ENCODE peak calls at places on chromosome 2, in six cellular contexts. A, F, V, L, E and P are unnamed samples.

GRCh38 chr2:135797497-135798274 is 39.3 kb downstream of the LCT start:
- DNase-seq in L (peak), E (peak), F (peak), A (peak), V (peak), P (peak)

GRCh38 chr2:32611366-32611765 is 16.5 kb upstream of the TTC27 start:
- DNase-seq in V (peak), F (no peak), A (peak), L (no peak), E (no peak), P (no peak)

GRCh38 chr2:65392609-65393008 is 39.8 kb downstream of the SPRED2 start:
- DNase-seq in A (no peak), F (no peak), V (no peak), L (no peak), E (no peak), P (no peak)

GRCh38 chr2:26580751-26581150 is 60.4 kb downstream of the CIB4 start:
- DNase-seq in A (no peak), E (no peak), F (no peak), V (no peak), L (peak), P (no peak)

GRCh38 chr2:54673501-54673998 is 49.9 kb upstream of the EML6 start:
- DNase-seq in E (no peak), F (no peak), L (no peak), A (no peak), V (no peak), P (no peak)

GRCh38 chr2:236553522-236553921 is 16.1 kb upstream of the ACKR3 start:
- DNase-seq in L (no peak), F (no peak), E (no peak), V (no peak), A (no peak), P (no peak)

GRCh38 chr2:63614448-63614968 is 25.7 kb downstream of the MDH1 start:
- DNase-seq in F (peak), L (no peak), A (peak), V (no peak), E (no peak), P (no peak)

GRCh38 chr2:124333789-124334188 is 308.7 kb downstream of the CNTNAP5 start:
- DNase-seq in A (no peak), F (no peak), V (no peak), E (no peak), L (no peak), P (no peak)

GRCh38 chr2:174169372-174169771 is 79.0 kb downstream of the OLA1 start:
- DNase-seq in A (no peak), V (no peak), L (no peak), F (no peak), E (no peak), P (no peak)

GRCh38 chr2:147649963-147650362 is 194.9 kb upstream of the ACVR2A start:
- DNase-seq in L (no peak), V (no peak), E (no peak), F (no peak), A (no peak), P (no peak)

GRCh38 chr2:85528355-85528754 is 10.6 kb upstream of the MAT2A start:
- DNase-seq in A (no peak), F (no peak), V (no peak), L (no peak), E (no peak), P (no peak)

GRCh38 chr2:45494275-45494977 is 116.6 kb downstream of the SRBD1 start:
- DNase-seq in E (peak), A (peak), L (peak), V (peak), F (peak), P (peak)

GRCh38 chr2:45498661-45499550 is 112.2 kb downstream of the SRBD1 start:
- DNase-seq in A (no peak), E (no peak), L (no peak), F (no peak), V (no peak), P (no peak)

GRCh38 chr2:45494978-45495293 is 116.1 kb downstream of the SRBD1 start:
- DNase-seq in V (no peak), A (no peak), E (no peak), F (no peak), L (no peak), P (no peak)

GRCh38 chr2:45497355-45497754 is 113.7 kb downstream of the SRBD1 start:
- DNase-seq in A (no peak), E (peak), F (no peak), L (no peak), V (no peak), P (no peak)

GRCh38 chr2:45496869-45497268 is 114.2 kb downstream of the SRBD1 start:
- DNase-seq in L (no peak), A (no peak), F (no peak), E (no peak), V (no peak), P (no peak)
- TF ChIP-seq SIN3A in L (no peak), A (no peak), F (no peak), E (no peak), V (no peak), P (no peak)

DNA sequence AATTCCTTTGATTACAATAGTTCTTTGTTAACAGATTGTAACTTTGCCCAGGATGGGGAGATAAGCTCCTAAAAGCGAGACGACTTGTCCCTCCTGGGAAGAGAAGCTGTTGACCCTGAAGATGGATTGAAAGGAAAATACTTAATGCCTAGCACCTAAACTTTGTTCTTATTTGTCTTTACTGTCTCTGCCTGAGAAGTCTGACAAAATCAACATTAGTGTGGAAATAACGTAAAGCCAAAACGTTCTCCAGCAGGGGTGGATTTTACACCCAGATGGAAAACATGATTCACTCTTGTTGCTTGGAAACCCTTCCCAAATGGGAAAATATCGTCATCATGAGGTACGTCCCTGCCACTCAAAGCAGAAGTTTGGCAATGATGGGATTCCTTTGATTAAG is 450.1 kb downstream of the SLC4A3 start:
- DNase-seq in L (no peak), A (no peak), F (no peak), V (no peak), E (no peak), P (no peak)
- TF ChIP-seq REST in L (no peak), A (no peak), F (no peak), V (no peak), E (no peak), P (no peak)

DNA sequence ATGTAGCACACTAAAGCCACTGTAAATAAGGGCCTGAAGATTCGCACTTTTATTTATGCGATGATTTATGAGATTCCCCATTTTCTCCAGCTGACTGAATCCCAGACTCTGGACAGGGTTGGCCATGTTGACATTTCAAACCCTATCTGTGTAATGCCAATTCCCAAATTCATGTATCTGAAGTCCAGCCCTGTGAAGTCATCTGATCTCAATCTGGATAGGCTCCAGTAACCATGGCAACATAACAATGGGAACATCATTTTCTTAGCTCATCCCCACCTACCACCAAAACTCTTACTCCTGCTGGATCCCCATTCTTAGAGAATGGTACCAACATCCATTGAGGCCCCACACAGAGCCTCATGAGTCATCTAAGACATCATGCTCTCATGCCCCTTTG is 59.0 kb upstream of the TEX51 start:
- DNase-seq in V (no peak), F (no peak), A (no peak), E (no peak), L (peak), P (no peak)
- TF ChIP-seq SIN3A in V (no peak), F (no peak), A (no peak), E (no peak), L (no peak), P (no peak)

GRCh38 chr2:217249490-217250451 is 389.9 kb upstream of the TNP1 start:
- DNase-seq in L (no peak), E (no peak), F (no peak), V (no peak), A (no peak), P (no peak)
- TF ChIP-seq REST in L (no peak), E (no peak), F (no peak), V (no peak), A (no peak), P (no peak)

DNA sequence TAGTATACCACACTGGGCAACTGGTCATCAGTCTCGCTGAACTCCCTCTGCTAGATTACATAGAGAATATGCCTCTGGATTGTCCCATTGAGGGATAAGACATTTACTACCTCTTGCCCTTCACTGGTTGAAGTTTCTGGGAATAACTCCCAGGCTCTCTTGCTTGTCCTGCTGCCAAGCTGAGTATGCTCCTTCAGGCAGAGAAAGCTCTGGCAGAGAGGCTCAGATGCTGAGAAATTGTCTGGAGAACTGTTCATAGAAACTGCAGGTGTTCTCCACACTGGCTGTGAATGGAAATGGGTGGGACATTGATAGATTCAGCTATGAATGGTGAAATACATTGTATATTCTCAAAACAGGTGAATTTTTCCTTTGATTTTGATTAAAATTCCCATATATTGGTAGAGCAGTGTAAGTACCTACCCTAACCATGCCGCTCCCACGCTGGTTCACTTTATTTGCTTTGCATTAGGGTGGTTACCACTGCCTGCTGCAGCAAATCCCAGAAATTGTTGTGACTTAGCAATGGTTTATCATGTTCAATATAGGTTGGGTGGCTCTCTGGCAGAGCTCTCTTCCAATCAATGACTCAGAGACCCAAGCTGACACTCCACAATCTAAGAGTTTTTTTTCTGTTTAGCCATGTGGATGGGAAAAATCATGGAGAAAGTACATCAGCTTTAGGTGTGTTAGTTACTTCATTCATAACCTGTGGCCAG is 36.7 kb downstream of the FAM117B start:
- DNase-seq in L (no peak), V (no peak), F (no peak), A (no peak), E (no peak), P (no peak)
- TF ChIP-seq SIN3A in L (no peak), V (no peak), F (no peak), A (no peak), E (no peak), P (no peak)

DNA sequence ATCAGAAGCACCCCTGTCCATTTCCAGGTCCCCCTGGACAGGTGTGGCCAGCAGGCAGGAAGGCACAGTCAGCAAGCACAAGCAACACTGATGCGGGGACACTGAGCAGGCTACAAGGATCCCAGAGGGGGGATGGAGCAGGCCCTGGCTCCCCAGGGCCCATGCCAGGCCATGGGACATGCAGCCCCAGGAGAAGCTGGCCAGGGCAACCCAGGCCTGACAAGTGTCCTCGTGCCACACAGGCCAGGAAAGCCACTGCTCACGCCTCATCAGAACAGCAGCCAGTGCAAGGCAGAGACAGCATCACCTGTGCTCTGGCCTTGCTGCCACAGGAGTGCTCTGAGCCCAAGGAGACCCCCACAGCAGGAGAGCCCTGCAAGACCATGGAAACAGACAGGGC is 14.1 kb upstream of the GPC1 start:
- DNase-seq in E (no peak), A (no peak), F (no peak), V (no peak), L (no peak), P (no peak)
- TF ChIP-seq REST in E (no peak), A (no peak), F (no peak), V (no peak), L (no peak), P (no peak)

GRCh38 chr2:25257931-25258771 is 83.6 kb downstream of the DNMT3A start:
- DNase-seq in F (no peak), E (no peak), A (no peak), L (no peak), V (no peak), P (no peak)
- TF ChIP-seq SIN3A in F (no peak), E (no peak), A (no peak), L (no peak), V (no peak), P (no peak)

GRCh38 chr2:189504238-189504637 is 63.0 kb downstream of the WDR75 start:
- DNase-seq in F (no peak), V (no peak), L (no peak), E (no peak), A (no peak), P (no peak)

GRCh38 chr2:189505412-189505953 is 64.2 kb downstream of the WDR75 start:
- DNase-seq in F (no peak), A (no peak), E (no peak), V (peak), L (no peak), P (no peak)

GRCh38 chr2:189501487-189501886 is 60.2 kb downstream of the WDR75 start:
- DNase-seq in V (no peak), L (no peak), F (no peak), A (no peak), E (no peak), P (no peak)

GRCh38 chr2:189511210-189511609 is 69.4 kb downstream of the SLC40A1 start:
- DNase-seq in F (no peak), L (no peak), V (no peak), A (no peak), E (no peak), P (no peak)

DNA sequence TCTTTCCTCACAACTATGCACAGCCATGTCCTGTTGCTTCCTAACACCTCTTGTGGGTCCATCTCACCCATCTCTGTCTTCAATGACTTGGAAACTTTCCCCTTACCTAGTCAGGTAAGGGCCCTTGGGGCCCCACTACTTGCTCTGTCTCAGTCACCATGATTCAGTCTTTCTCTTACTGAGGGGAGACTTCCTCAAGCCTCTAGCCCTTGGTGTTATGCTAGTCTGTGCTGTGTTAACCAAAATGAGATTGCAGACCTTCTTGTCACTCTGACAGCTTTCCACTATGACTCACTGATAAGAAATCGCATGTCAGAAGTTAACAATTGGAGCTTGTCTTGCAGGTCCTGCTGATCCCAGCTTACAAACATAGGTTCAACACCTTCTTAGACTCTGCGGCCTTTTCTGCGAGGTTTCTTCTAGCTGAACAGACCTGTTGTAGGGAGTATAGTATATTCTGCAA is 65.3 kb downstream of the WDR75 start:
- DNase-seq in F (peak), A (peak), L (no peak), E (no peak), V (peak), P (no peak)
- TF ChIP-seq REST in F (no peak), A (no peak), L (no peak), E (no peak), V (no peak), P (no peak)